ENCODE peak calls at places on chromosome 16, in eight cellular contexts. One of them, this sample, is unnamed.

GRCh38 chr16:2904922-2905240 is 6.8 kb upstream of the FLYWCH1 start:
- DNase-seq in dorsolateral prefrontal cortex: peak; percentile 18
- DNase-seq in CD4-positive, alpha-beta T cell: no peak
- DNase-seq in A549: no peak
- DNase-seq in colonic mucosa: no peak
- DNase-seq in neural crest cell: no peak
- DNase-seq in OCI-LY7: no peak
- DNase-seq in HCT116: no peak
- DNase-seq in this sample: no peak

GRCh38 chr16:48914070-48914469 is 304.1 kb upstream of the N4BP1 start:
- DNase-seq in colonic mucosa: no peak
- DNase-seq in neural crest cell: no peak
- DNase-seq in CD4-positive, alpha-beta T cell: no peak
- DNase-seq in OCI-LY7: no peak
- DNase-seq in dorsolateral prefrontal cortex: peak; percentile 54
- DNase-seq in A549: no peak
- DNase-seq in HCT116: no peak
- DNase-seq in this sample: no peak

GRCh38 chr16:56041556-56042140 is 149.6 kb upstream of the GNAO1 start:
- DNase-seq in colonic mucosa: no peak
- DNase-seq in HCT116: peak; percentile 7
- DNase-seq in neural crest cell: no peak
- DNase-seq in A549: peak; percentile 6
- DNase-seq in CD4-positive, alpha-beta T cell: peak; percentile 10
- DNase-seq in dorsolateral prefrontal cortex: peak; percentile 60
- DNase-seq in OCI-LY7: peak; percentile 10
- DNase-seq in this sample: peak; percentile 33

GRCh38 chr16:20889625-20890275 is 10.4 kb downstream of the DCUN1D3 start:
- DNase-seq in CD4-positive, alpha-beta T cell: no peak
- DNase-seq in dorsolateral prefrontal cortex: no peak
- DNase-seq in A549: no peak
- DNase-seq in HCT116: no peak
- DNase-seq in neural crest cell: no peak
- DNase-seq in OCI-LY7: no peak
- DNase-seq in colonic mucosa: no peak
- DNase-seq in this sample: no peak

GRCh38 chr16:78513838-78514237 is 414.4 kb downstream of the WWOX start:
- DNase-seq in dorsolateral prefrontal cortex: no peak
- DNase-seq in A549: no peak
- DNase-seq in CD4-positive, alpha-beta T cell: no peak
- DNase-seq in neural crest cell: no peak
- DNase-seq in OCI-LY7: no peak
- DNase-seq in colonic mucosa: no peak
- DNase-seq in HCT116: no peak
- DNase-seq in this sample: no peak

GRCh38 chr16:57115504-57116182 is 23.3 kb downstream of the CPNE2 start:
- DNase-seq in HCT116: no peak
- DNase-seq in OCI-LY7: no peak
- DNase-seq in A549: no peak
- DNase-seq in neural crest cell: peak; percentile 63
- DNase-seq in CD4-positive, alpha-beta T cell: no peak
- DNase-seq in dorsolateral prefrontal cortex: peak; percentile 53
- DNase-seq in colonic mucosa: no peak
- DNase-seq in this sample: no peak

GRCh38 chr16:17555176-17555575 is 84.4 kb upstream of the XYLT1 start:
- DNase-seq in colonic mucosa: no peak
- DNase-seq in neural crest cell: no peak
- DNase-seq in OCI-LY7: no peak
- DNase-seq in dorsolateral prefrontal cortex: no peak
- DNase-seq in HCT116: no peak
- DNase-seq in A549: no peak
- DNase-seq in CD4-positive, alpha-beta T cell: no peak
- DNase-seq in this sample: no peak

GRCh38 chr16:57999971-58000705 is at the start of gene ZNF319:
- DNase-seq in A549: no peak
- DNase-seq in colonic mucosa: no peak
- DNase-seq in dorsolateral prefrontal cortex: no peak
- DNase-seq in CD4-positive, alpha-beta T cell: no peak
- DNase-seq in OCI-LY7: peak; percentile 59
- DNase-seq in HCT116: no peak
- DNase-seq in neural crest cell: no peak
- DNase-seq in this sample: peak; percentile 60

GRCh38 chr16:87550510-87550961 is 51.8 kb upstream of the JPH3 start:
- DNase-seq in HCT116: no peak
- DNase-seq in dorsolateral prefrontal cortex: peak; percentile 73
- DNase-seq in OCI-LY7: peak; percentile 41
- DNase-seq in colonic mucosa: peak; percentile 60
- DNase-seq in CD4-positive, alpha-beta T cell: peak; percentile 47
- DNase-seq in A549: peak; percentile 36
- DNase-seq in neural crest cell: peak; percentile 61
- DNase-seq in this sample: peak; percentile 81

GRCh38 chr16:58442547-58442946 is 50.3 kb downstream of the GINS3 start:
- DNase-seq in A549: no peak
- DNase-seq in colonic mucosa: no peak
- DNase-seq in dorsolateral prefrontal cortex: no peak
- DNase-seq in OCI-LY7: no peak
- DNase-seq in neural crest cell: no peak
- DNase-seq in HCT116: no peak
- DNase-seq in CD4-positive, alpha-beta T cell: no peak
- DNase-seq in this sample: no peak

GRCh38 chr16:74724820-74725549 is 24.3 kb upstream of the MLKL start:
- DNase-seq in A549: no peak
- DNase-seq in CD4-positive, alpha-beta T cell: no peak
- DNase-seq in dorsolateral prefrontal cortex: peak; percentile 44
- DNase-seq in colonic mucosa: no peak
- DNase-seq in OCI-LY7: no peak
- DNase-seq in neural crest cell: peak; percentile 21
- DNase-seq in HCT116: no peak
- DNase-seq in this sample: no peak

GRCh38 chr16:24516900-24517669 is 22.3 kb upstream of the RBBP6 start:
- DNase-seq in neural crest cell: peak; percentile 86
- DNase-seq in A549: peak; percentile 74
- DNase-seq in HCT116: peak; percentile 78
- DNase-seq in CD4-positive, alpha-beta T cell: peak; percentile 57
- DNase-seq in dorsolateral prefrontal cortex: peak; percentile 85
- DNase-seq in colonic mucosa: peak; percentile 85
- DNase-seq in OCI-LY7: peak; percentile 78
- DNase-seq in this sample: peak; percentile 69

GRCh38 chr16:21088646-21089538 is 61.8 kb downstream of the DNAH3 start:
- DNase-seq in OCI-LY7: no peak
- DNase-seq in HCT116: no peak
- DNase-seq in dorsolateral prefrontal cortex: no peak
- DNase-seq in CD4-positive, alpha-beta T cell: no peak
- DNase-seq in neural crest cell: no peak
- DNase-seq in A549: no peak
- DNase-seq in colonic mucosa: no peak
- DNase-seq in this sample: no peak

GRCh38 chr16:89118361-89119061 is 24.9 kb downstream of the ACSF3 start:
- DNase-seq in A549: no peak
- DNase-seq in dorsolateral prefrontal cortex: no peak
- DNase-seq in OCI-LY7: no peak
- DNase-seq in HCT116: no peak
- DNase-seq in colonic mucosa: no peak
- DNase-seq in neural crest cell: peak; percentile 28
- DNase-seq in CD4-positive, alpha-beta T cell: no peak
- DNase-seq in this sample: no peak

GRCh38 chr16:27245276-27246231 is 23.0 kb downstream of the NSMCE1 start:
- DNase-seq in A549: peak; percentile 65
- DNase-seq in HCT116: no peak
- DNase-seq in OCI-LY7: no peak
- DNase-seq in neural crest cell: no peak
- DNase-seq in colonic mucosa: no peak
- DNase-seq in dorsolateral prefrontal cortex: peak; percentile 68
- DNase-seq in CD4-positive, alpha-beta T cell: no peak
- DNase-seq in this sample: no peak

GRCh38 chr16:10569629-10570028 is 10.8 kb downstream of the EMP2 start:
- DNase-seq in A549: no peak
- DNase-seq in CD4-positive, alpha-beta T cell: no peak
- DNase-seq in neural crest cell: no peak
- DNase-seq in colonic mucosa: no peak
- DNase-seq in dorsolateral prefrontal cortex: no peak
- DNase-seq in HCT116: no peak
- DNase-seq in OCI-LY7: no peak
- DNase-seq in this sample: no peak

GRCh38 chr16:50371936-50372595 is 3.3 kb upstream of the BRD7 start:
- DNase-seq in OCI-LY7: no peak
- DNase-seq in neural crest cell: peak; percentile 48
- DNase-seq in CD4-positive, alpha-beta T cell: no peak
- DNase-seq in dorsolateral prefrontal cortex: peak; percentile 71
- DNase-seq in A549: no peak
- DNase-seq in HCT116: no peak
- DNase-seq in colonic mucosa: no peak
- DNase-seq in this sample: no peak

GRCh38 chr16:50371036-50371716 is 2.4 kb upstream of the BRD7 start:
- DNase-seq in OCI-LY7: no peak
- DNase-seq in neural crest cell: no peak
- DNase-seq in A549: no peak
- DNase-seq in dorsolateral prefrontal cortex: no peak
- DNase-seq in HCT116: no peak
- DNase-seq in CD4-positive, alpha-beta T cell: no peak
- DNase-seq in colonic mucosa: no peak
- DNase-seq in this sample: no peak

GRCh38 chr16:50368410-50369132 is at the start of gene BRD7:
- DNase-seq in dorsolateral prefrontal cortex: peak; percentile 67
- DNase-seq in A549: peak; percentile 53
- DNase-seq in neural crest cell: peak; percentile 72
- DNase-seq in OCI-LY7: peak; percentile 82
- DNase-seq in HCT116: no peak
- DNase-seq in colonic mucosa: peak; percentile 48
- DNase-seq in CD4-positive, alpha-beta T cell: peak; percentile 78
- DNase-seq in this sample: peak; percentile 93

GRCh38 chr16:50367777-50368409 is 895 bp downstream of the BRD7 start:
- DNase-seq in OCI-LY7: no peak
- DNase-seq in CD4-positive, alpha-beta T cell: no peak
- DNase-seq in dorsolateral prefrontal cortex: no peak
- DNase-seq in HCT116: no peak
- DNase-seq in A549: no peak
- DNase-seq in neural crest cell: no peak
- DNase-seq in colonic mucosa: no peak
- DNase-seq in this sample: no peak

DNA sequence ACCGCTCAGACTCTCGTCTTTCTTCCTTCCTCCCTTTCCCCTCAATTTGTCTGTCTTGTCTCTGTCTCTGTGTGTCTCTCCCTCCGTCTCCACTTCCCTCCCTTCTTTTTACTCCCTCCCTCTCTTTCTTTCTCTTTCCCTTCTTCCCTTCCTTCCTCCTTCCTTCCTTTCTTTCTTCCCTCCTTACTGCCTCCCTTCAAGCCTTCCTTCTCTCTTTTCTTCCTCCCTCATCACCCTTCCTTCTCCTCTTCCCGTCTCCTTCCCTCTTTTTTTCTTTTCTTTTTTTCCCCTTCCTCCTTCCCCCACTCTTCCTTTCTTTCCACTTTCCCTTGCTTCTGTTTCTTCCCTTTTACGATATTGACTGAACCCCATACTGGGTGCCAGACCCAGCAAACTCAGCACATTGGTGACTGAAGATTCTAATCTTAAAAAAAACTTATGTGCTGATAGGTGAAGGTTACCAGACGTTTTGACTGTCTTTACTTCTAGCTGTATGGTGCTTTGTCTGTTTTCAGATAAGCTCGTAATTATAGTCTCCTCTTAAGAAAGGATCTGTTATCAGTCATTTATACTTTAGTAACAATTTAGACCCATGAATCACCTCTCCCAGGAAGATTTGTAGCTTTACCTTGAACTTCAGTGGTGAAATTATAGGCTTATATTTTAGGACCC is 481 bp upstream of the BRD7 start:
- DNase-seq in colonic mucosa: no peak
- DNase-seq in neural crest cell: no peak
- DNase-seq in CD4-positive, alpha-beta T cell: no peak
- DNase-seq in HCT116: no peak
- DNase-seq in A549: no peak
- DNase-seq in dorsolateral prefrontal cortex: no peak
- DNase-seq in OCI-LY7: no peak
- DNase-seq in this sample: no peak
- TF ChIP-seq CTCF in colonic mucosa: no peak
- TF ChIP-seq CTCF in neural crest cell: no peak
- TF ChIP-seq CTCF in CD4-positive, alpha-beta T cell: peak; percentile 16
- TF ChIP-seq CTCF in HCT116: no peak
- TF ChIP-seq CTCF in A549: no peak
- TF ChIP-seq CTCF in dorsolateral prefrontal cortex: no peak
- TF ChIP-seq CTCF in OCI-LY7: no peak
- TF ChIP-seq CTCF in this sample: no peak

GRCh38 chr16:16145286-16145685 is 78.0 kb downstream of the ABCC6 start:
- DNase-seq in OCI-LY7: no peak
- DNase-seq in colonic mucosa: no peak
- DNase-seq in HCT116: no peak
- DNase-seq in CD4-positive, alpha-beta T cell: no peak
- DNase-seq in A549: no peak
- DNase-seq in neural crest cell: no peak
- DNase-seq in dorsolateral prefrontal cortex: no peak
- DNase-seq in this sample: no peak
- TF ChIP-seq CTCF in OCI-LY7: peak; percentile 24
- TF ChIP-seq CTCF in colonic mucosa: no peak
- TF ChIP-seq CTCF in HCT116: peak; percentile 17
- TF ChIP-seq CTCF in CD4-positive, alpha-beta T cell: no peak
- TF ChIP-seq CTCF in A549: no peak
- TF ChIP-seq CTCF in neural crest cell: no peak
- TF ChIP-seq CTCF in dorsolateral prefrontal cortex: no peak
- TF ChIP-seq CTCF in this sample: no peak

DNA sequence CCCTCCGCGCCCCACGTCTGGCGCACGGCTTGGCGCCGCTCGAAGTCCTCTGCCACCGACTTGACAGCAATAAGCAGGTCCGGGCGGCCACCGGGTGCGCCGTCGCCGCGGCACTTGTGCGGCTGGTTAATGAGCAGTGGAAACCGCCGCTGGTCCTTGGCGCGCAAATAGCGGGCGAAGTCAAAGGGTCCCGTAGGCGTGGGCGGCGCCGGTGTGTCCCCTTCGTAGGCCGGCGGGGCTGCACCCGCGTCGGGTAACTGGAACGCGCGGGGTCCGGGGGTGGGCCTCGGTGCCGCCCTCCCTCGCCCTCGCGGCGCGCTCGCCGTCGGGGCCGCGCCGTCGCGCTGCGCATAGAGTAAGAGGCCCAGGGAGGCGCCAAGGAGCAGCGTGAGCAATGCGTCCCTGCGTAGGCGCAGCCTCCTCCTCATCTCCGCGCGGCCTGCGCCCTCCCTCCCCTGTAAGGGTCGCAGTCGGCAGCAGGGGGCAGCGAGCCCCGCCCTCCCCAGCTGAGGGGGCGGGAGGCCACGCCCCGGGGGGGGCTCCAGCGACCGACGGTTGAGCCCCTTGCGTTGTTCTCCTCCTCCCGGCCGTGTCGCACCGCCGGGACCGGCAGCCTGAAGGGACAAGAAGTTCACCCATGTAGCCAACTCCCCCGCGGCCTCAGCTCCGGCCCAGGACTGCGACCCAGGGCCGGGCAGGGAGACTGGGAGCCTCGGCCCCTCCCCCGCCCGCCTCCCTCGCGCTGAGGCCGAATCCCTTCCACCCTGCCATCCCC is 553 bp downstream of the B3GNT9 start:
- DNase-seq in HCT116: no peak
- DNase-seq in OCI-LY7: no peak
- DNase-seq in dorsolateral prefrontal cortex: no peak
- DNase-seq in colonic mucosa: peak; percentile 47
- DNase-seq in A549: peak; percentile 51
- DNase-seq in neural crest cell: peak; percentile 54
- DNase-seq in CD4-positive, alpha-beta T cell: peak; percentile 42
- DNase-seq in this sample: peak; percentile 78
- TF ChIP-seq CTCF in HCT116: no peak
- TF ChIP-seq CTCF in OCI-LY7: no peak
- TF ChIP-seq CTCF in dorsolateral prefrontal cortex: no peak
- TF ChIP-seq CTCF in colonic mucosa: no peak
- TF ChIP-seq CTCF in A549: no peak
- TF ChIP-seq CTCF in neural crest cell: peak; percentile 37
- TF ChIP-seq CTCF in CD4-positive, alpha-beta T cell: peak; percentile 5
- TF ChIP-seq CTCF in this sample: no peak

GRCh38 chr16:19213885-19214284 is 45.8 kb downstream of the SYT17 start:
- DNase-seq in CD4-positive, alpha-beta T cell: no peak
- DNase-seq in neural crest cell: no peak
- DNase-seq in HCT116: peak; percentile 16
- DNase-seq in A549: no peak
- DNase-seq in dorsolateral prefrontal cortex: no peak
- DNase-seq in OCI-LY7: peak; percentile 52
- DNase-seq in colonic mucosa: no peak
- DNase-seq in this sample: no peak
- TF ChIP-seq CTCF in CD4-positive, alpha-beta T cell: no peak
- TF ChIP-seq CTCF in neural crest cell: no peak
- TF ChIP-seq CTCF in HCT116: peak; percentile 37
- TF ChIP-seq CTCF in A549: no peak
- TF ChIP-seq CTCF in dorsolateral prefrontal cortex: no peak
- TF ChIP-seq CTCF in OCI-LY7: peak; percentile 69
- TF ChIP-seq CTCF in colonic mucosa: no peak
- TF ChIP-seq CTCF in this sample: no peak